ENCODE peak calls at places on chromosomes 12 and 14, in nine cellular contexts. H, I, E, D, C, Y, Q, R and V are unnamed samples. For H3K4me1 and H3K9me3, the result is how much of the 10 kb centered on the place peaks cover.

GRCh38 chr12:117027251-117028086 is 71.7 kb downstream of the TESC start:
- DNase-seq in Q (peak), C (peak), E (no peak), H (no peak), Y (no peak), I (no peak), D (no peak), R (no peak), V (no peak)

GRCh38 chr12:16605666-16606116 is 271 bp downstream of the LMO3 start:
- DNase-seq in H (peak), C (peak), R (no peak), E (no peak), D (no peak), Y (no peak), I (peak), Q (no peak), V (no peak)

GRCh38 chr14:93019970-93020369 is 95.8 kb downstream of the ITPK1 start:
- DNase-seq in R (no peak), I (no peak), H (no peak), D (no peak), E (no peak), Q (no peak), Y (no peak), C (no peak), V (no peak)

GRCh38 chr12:122366685-122367475 is 55.6 kb downstream of the CLIP1 start:
- DNase-seq in C (peak), Q (no peak), E (peak), R (no peak), H (no peak), I (no peak), D (no peak), Y (no peak), V (peak)

GRCh38 chr14:52913271-52913670 is 37.6 kb downstream of the FERMT2 start:
- DNase-seq in Y (no peak), I (no peak), Q (no peak), R (no peak), E (no peak), H (no peak), C (no peak), D (no peak), V (no peak)

GRCh38 chr12:30753761-30754382 is 879 bp downstream of the CAPRIN2 start:
- DNase-seq in Q (no peak), H (peak), Y (no peak), R (no peak), I (no peak), D (no peak), C (no peak), E (no peak), V (no peak)

GRCh38 chr12:93990832-93991748 is 157.3 kb upstream of the PLXNC1 start:
- DNase-seq in D (no peak), Q (no peak), E (no peak), I (no peak), C (peak), R (peak), H (no peak), Y (peak), V (peak)

GRCh38 chr14:29584992-29585391 is 342.7 kb downstream of the PRKD1 start:
- DNase-seq in H (no peak), Y (peak), C (peak), R (peak), Q (no peak), D (no peak), E (no peak), I (peak), V (peak)

GRCh38 chr12:117085318-117085947 is 13.8 kb downstream of the TESC start:
- DNase-seq in Q (no peak), C (no peak), D (no peak), R (no peak), H (no peak), E (no peak), Y (no peak), I (peak), V (no peak)

GRCh38 chr14:64953661-64954060 is 11.1 kb upstream of the GPX2 start:
- DNase-seq in Q (no peak), I (no peak), C (no peak), Y (no peak), R (no peak), H (no peak), D (no peak), E (no peak), V (no peak)

GRCh38 chr12:76863811-76864210 is 15.0 kb downstream of the CSRP2 start:
- DNase-seq in Q (no peak), Y (no peak), D (no peak), R (no peak), I (no peak), E (no peak), H (no peak), C (no peak), V (no peak)

GRCh38 chr14:59332727-59333126 is 132.5 kb downstream of the GPR135 start:
- DNase-seq in D (no peak), Y (peak), R (no peak), I (no peak), E (peak), H (no peak), C (no peak), Q (no peak), V (no peak)

GRCh38 chr14:59482471-59483331 is 1.5 kb downstream of the L3HYPDH start:
- DNase-seq in I (no peak), D (no peak), R (no peak), Y (peak), Q (no peak), C (no peak), E (peak), H (no peak), V (no peak)

GRCh38 chr12:95997276-95997675 is 1.1 kb upstream of the HAL start:
- DNase-seq in C (peak), D (no peak), E (no peak), I (no peak), R (no peak), Q (no peak), Y (no peak), H (no peak), V (no peak)

GRCh38 chr12:132711169-132711843 is 664 bp downstream of the PGAM5 start:
- DNase-seq in R (no peak), H (peak), D (no peak), Y (no peak), E (no peak), C (no peak), I (peak), Q (peak), V (no peak)

GRCh38 chr14:63454863-63455622 is 88.1 kb downstream of the PPP2R5E start:
- DNase-seq in E (no peak), R (no peak), I (no peak), Q (peak), H (no peak), Y (no peak), D (no peak), C (no peak), V (no peak)

GRCh38 chr12:118981285-118982201 is at the start of gene SRRM4:
- DNase-seq in E (no peak), Q (peak), I (peak), H (no peak), R (no peak), Y (no peak), D (no peak), C (peak), V (peak)

GRCh38 chr12:104958946-104959841 is 1.1 kb upstream of the SLC41A2 start:
- DNase-seq in C (peak), I (no peak), D (no peak), R (no peak), E (no peak), H (peak), Q (no peak), Y (no peak), V (no peak)

GRCh38 chr12:2998789-2999264 is 39.6 kb downstream of the TEAD4 start:
- DNase-seq in C (peak), R (peak), E (no peak), D (no peak), I (no peak), H (no peak), Q (no peak), Y (peak), V (no peak)

GRCh38 chr14:99807413-99808132 is 14.4 kb downstream of the EML1 start:
- DNase-seq in D (no peak), H (no peak), C (peak), R (no peak), Y (no peak), E (peak), Q (no peak), I (no peak), V (no peak)

GRCh38 chr12:127677537-127678131 is 589.3 kb upstream of the TMEM132C start:
- DNase-seq in D (peak), R (peak), I (no peak), H (peak), E (peak), C (peak), Q (peak), Y (peak), V (peak)

GRCh38 chr12:92928431-92928961 is 599 bp downstream of the EEA1 start:
- DNase-seq in R (peak), D (peak), H (peak), Q (no peak), C (peak), I (no peak), Y (peak), E (peak), V (no peak)

GRCh38 chr12:120751389-120751788 is 25.8 kb downstream of the ACADS start:
- DNase-seq in D (no peak), I (peak), Y (no peak), H (no peak), C (no peak), R (no peak), Q (no peak), E (no peak), V (no peak)

GRCh38 chr12:96402061-96402460 is 1.8 kb upstream of the CDK17 start:
- DNase-seq in Q (no peak), D (no peak), I (no peak), C (peak), Y (no peak), H (peak), R (no peak), E (no peak), V (no peak)

GRCh38 chr14:97970222-97970621 is 1173.0 kb downstream of the VRK1 start:
- DNase-seq in R (no peak), Y (no peak), H (no peak), C (no peak), E (no peak), I (no peak), Q (no peak), D (no peak), V (no peak)

GRCh38 chr12:80702889-80703605 is 4.4 kb upstream of the MYF6 start:
- DNase-seq in I (no peak), D (no peak), Y (peak), C (no peak), R (no peak), E (no peak), Q (no peak), H (peak), V (no peak)

GRCh38 chr12:118743896-118744700 is 237.2 kb upstream of the SRRM4 start:
- DNase-seq in E (no peak), C (no peak), Q (no peak), R (no peak), I (no peak), Y (no peak), D (no peak), H (no peak), V (no peak)

GRCh38 chr12:27289414-27289813 is 43.2 kb upstream of the BMAL2 start:
- DNase-seq in C (no peak), H (no peak), Q (no peak), I (no peak), D (no peak), R (no peak), E (no peak), Y (no peak), V (no peak)

GRCh38 chr12:81208193-81208946 is 130.5 kb downstream of the ACSS3 start:
- DNase-seq in Y (no peak), Q (no peak), E (no peak), I (no peak), C (no peak), H (no peak), D (no peak), R (no peak), V (no peak)

DNA sequence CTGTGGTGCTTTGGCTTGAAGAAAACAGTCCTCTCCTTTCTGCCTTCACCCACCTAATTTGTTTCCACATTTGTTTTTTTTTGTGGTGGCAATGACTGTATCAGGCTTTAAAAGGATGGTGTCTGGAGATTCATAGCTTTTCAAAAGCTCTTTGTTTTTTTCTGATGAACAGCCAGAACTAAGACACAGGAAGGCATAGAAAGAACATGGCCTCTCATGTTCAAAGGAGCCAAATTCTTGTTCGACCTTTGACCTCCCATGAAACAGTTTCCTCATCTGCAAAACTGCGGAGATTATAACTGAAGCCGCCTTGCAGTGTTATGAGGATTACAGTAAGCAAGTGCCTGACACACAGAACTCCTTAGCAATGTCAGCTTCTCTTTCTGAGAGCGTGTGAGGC is 270.7 kb upstream of the TBX3 start:
- DNase-seq in I (no peak), Q (no peak), E (no peak), Y (no peak), H (no peak), C (no peak), D (no peak), R (no peak), V (no peak)
- H3K27ac ChIP-seq in I (no peak), Q (no peak), E (no peak), Y (no peak), H (no peak), C (no peak), D (no peak), R (no peak), V (no peak)

DNA sequence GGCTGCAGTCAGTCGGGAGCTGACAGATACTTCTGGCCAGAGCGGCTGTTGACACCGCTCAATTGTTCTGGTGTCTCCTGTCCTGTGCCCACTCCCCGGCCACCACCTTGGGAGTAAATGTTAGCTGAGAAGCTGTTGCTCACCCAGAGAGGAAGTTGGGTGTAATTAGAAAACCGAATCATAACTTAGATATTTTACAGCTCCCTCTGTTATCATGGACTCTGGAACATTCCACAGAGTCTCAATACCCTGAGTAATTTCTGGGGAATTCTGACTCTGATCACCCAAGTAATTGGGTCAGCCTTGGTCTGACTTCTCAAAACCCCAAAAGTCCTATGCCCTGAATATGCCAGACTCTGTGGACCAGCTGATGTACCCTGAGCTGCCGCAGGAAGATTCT is 58.2 kb upstream of the RFLNA start:
- DNase-seq in I (no peak), H (no peak), E (no peak), D (no peak), Q (no peak), Y (no peak), R (no peak), C (no peak), V (no peak)
- H3K4me1 ChIP-seq in I (under half), H (under half), E (under half), D (under half), Q (under half), Y (under half), R (under half), C (under half), V (under half)

GRCh38 chr12:34186492-34186891 is 164.2 kb downstream of the ALG10 start:
- DNase-seq in C (no peak), R (no peak), E (no peak), Y (no peak), H (no peak), Q (no peak), I (no peak), D (no peak), V (no peak)

GRCh38 chr12:34188974-34189373 is 166.7 kb downstream of the ALG10 start:
- DNase-seq in I (no peak), R (no peak), Y (no peak), D (no peak), E (no peak), H (no peak), Q (no peak), C (no peak), V (no peak)

DNA sequence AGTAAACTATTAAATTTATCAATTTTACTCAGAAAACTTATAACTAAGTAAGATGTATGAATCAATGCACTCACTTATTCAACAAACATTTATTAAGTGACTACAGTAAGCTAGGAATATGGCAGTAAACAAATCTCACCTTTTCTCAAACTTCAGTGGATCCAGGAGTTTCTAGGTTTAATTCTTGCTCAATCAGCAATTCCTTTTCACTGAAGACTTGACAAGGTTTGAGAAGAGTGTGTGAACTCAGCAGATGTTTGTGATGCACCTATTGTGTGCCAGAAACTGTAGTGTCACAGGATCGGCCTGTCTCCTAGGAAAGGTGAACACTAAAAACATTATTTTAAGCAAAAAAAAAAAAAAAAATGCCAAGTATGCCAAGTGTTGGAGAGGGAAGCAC is 167.8 kb downstream of the ALG10 start:
- DNase-seq in D (no peak), Y (no peak), Q (no peak), I (no peak), E (no peak), H (no peak), C (no peak), R (no peak), V (no peak)
- H3K9me3 ChIP-seq in D (under half), Y (under half), Q (under half), I (under half), E (under half), H (under half), C (half or more), R (under half), V (under half)

DNA sequence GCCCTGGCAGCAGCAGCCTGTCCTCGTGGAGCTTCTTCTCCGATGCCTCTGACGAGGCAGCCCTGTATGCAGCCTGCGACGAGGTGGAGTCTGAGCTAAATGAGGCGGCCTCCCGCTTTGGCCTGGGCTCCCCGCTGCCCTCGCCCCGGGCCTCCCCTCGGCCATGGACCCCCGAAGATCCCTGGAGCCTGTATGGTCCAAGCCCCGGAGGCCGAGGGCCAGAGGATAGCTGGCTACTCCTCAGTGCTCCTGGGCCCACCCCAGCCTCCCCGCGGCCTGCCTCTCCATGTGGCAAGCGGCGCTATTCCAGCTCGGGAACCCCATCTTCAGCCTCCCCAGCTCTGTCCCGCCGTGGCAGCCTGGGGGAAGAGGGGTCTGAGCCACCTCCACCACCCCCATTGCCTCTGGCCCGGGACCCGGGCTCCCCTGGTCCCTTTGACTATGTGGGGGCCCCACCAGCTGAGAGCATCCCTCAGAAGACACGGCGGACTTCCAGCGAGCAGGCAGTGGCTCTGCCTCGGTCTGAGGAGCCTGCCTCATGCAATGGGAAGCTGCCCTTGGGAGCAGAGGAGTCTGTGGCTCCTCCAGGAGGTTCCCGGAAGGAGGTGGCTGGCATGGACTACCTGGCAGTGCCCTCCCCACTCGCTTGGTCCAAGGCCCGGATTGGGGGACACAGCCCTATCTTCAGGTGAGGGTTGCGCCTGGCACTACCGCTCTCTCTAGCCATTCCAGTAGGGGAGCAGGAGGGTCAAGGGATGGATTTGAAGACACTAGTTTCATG is 2.1 kb downstream of the NFATC4 start:
- DNase-seq in C (peak), I (peak), E (no peak), D (no peak), Q (no peak), Y (no peak), H (no peak), R (no peak), V (no peak)
- H3K27ac ChIP-seq in C (no peak), I (no peak), E (no peak), D (no peak), Q (peak), Y (no peak), H (no peak), R (no peak), V (no peak)

GRCh38 chr12:565161-565560 is 98.1 kb downstream of the NINJ2 start:
- DNase-seq in Y (no peak), Q (no peak), E (no peak), C (no peak), H (no peak), R (no peak), D (no peak), I (no peak), V (no peak)

GRCh38 chr12:563899-564298 is 99.3 kb downstream of the NINJ2 start:
- DNase-seq in I (no peak), E (no peak), R (no peak), Y (no peak), C (no peak), Q (no peak), D (no peak), H (no peak), V (no peak)

GRCh38 chr12:563250-563781 is 99.9 kb downstream of the NINJ2 start:
- DNase-seq in C (no peak), I (no peak), E (no peak), Y (no peak), H (no peak), D (peak), R (no peak), Q (no peak), V (no peak)

GRCh38 chr12:562634-563033 is 100.6 kb downstream of the NINJ2 start:
- DNase-seq in I (no peak), H (no peak), E (no peak), C (no peak), Y (no peak), R (no peak), D (no peak), Q (no peak), V (no peak)

GRCh38 chr12:565589-566105 is 97.6 kb downstream of the NINJ2 start:
- DNase-seq in I (no peak), Q (no peak), H (no peak), C (no peak), E (no peak), D (no peak), R (no peak), Y (no peak), V (no peak)
- H3K4me1 ChIP-seq in I (under half), Q (under half), H (under half), C (under half), E (under half), D (half or more), R (under half), Y (under half), V (under half)

DNA sequence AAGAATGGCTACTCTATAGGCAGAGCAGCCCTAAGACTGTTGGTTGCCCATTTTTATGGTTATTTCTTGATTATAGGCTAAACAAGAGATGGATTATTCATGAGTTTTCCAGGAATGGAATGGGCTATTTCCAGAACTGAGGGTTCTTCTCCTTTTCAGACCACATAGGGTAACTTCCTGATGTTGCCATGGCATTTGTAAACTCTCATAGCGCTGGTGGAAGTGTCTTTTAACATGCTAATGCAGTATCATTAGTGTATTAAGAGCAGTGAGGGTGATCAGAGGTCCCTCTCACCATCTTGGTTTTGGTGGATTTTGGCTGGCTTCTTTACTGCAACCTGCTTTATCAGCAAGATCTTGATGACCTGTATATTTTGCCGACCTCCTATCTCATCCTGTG is 904.6 kb upstream of the FBXO33 start:
- DNase-seq in Q (no peak), E (no peak), R (no peak), I (no peak), D (no peak), C (no peak), Y (no peak), H (no peak), V (no peak)
- H3K9me3 ChIP-seq in Q (under half), E (under half), R (under half), I (under half), D (under half), C (under half), Y (under half), H (under half), V (under half)

GRCh38 chr14:102830474-102831045 is 53.3 kb downstream of the TRAF3 start:
- DNase-seq in I (no peak), Y (no peak), Q (no peak), C (no peak), E (no peak), R (no peak), H (no peak), D (no peak), V (no peak)
- H3K27ac ChIP-seq in I (no peak), Y (no peak), Q (no peak), C (no peak), E (no peak), R (no peak), H (no peak), D (no peak), V (no peak)